ENCODE peak calls at places on chromosomes 1 and 21, in nine cellular contexts. One of them, this sample, is unnamed.

GRCh38 chr1:39833121-39833520 is 44.5 kb upstream of the BMP8B start:
- DNase-seq in stimulated activated CD4-positive, alpha-beta T cell treated with anti-CD3 and anti-CD28 coated beads, Interleukin-15, amount 100 ng/mL, for 24 hours: no peak
- DNase-seq in neural progenitor cell: no peak
- DNase-seq in fibroblast of pulmonary artery: no peak
- DNase-seq in NCI-H1092 treated with DMSO at 0.1 percent for 48 hours: no peak
- DNase-seq in hippocampal formation: no peak
- DNase-seq in AG04449: no peak
- DNase-seq in mammary epithelial cell: no peak
- DNase-seq in HTR-8/SVneo: no peak
- DNase-seq in this sample: no peak

GRCh38 chr1:157403203-157403602 is 149.1 kb downstream of the FCRL5 start:
- DNase-seq in stimulated activated CD4-positive, alpha-beta T cell treated with anti-CD3 and anti-CD28 coated beads, Interleukin-15, amount 100 ng/mL, for 24 hours: no peak
- DNase-seq in neural progenitor cell: peak
- DNase-seq in fibroblast of pulmonary artery: no peak
- DNase-seq in NCI-H1092 treated with DMSO at 0.1 percent for 48 hours: no peak
- DNase-seq in hippocampal formation: no peak
- DNase-seq in AG04449: no peak
- DNase-seq in mammary epithelial cell: peak
- DNase-seq in HTR-8/SVneo: peak
- DNase-seq in this sample: peak

GRCh38 chr21:42845296-42845965 is 33.9 kb downstream of the WDR4 start:
- DNase-seq in stimulated activated CD4-positive, alpha-beta T cell treated with anti-CD3 and anti-CD28 coated beads, Interleukin-15, amount 100 ng/mL, for 24 hours: no peak
- DNase-seq in neural progenitor cell: no peak
- DNase-seq in fibroblast of pulmonary artery: no peak
- DNase-seq in NCI-H1092 treated with DMSO at 0.1 percent for 48 hours: peak
- DNase-seq in hippocampal formation: no peak
- DNase-seq in AG04449: no peak
- DNase-seq in mammary epithelial cell: no peak
- DNase-seq in HTR-8/SVneo: no peak
- DNase-seq in this sample: no peak

GRCh38 chr1:18907021-18907913 is 4.9 kb upstream of the ALDH4A1 start:
- DNase-seq in stimulated activated CD4-positive, alpha-beta T cell treated with anti-CD3 and anti-CD28 coated beads, Interleukin-15, amount 100 ng/mL, for 24 hours: peak
- DNase-seq in neural progenitor cell: peak
- DNase-seq in fibroblast of pulmonary artery: peak
- DNase-seq in NCI-H1092 treated with DMSO at 0.1 percent for 48 hours: peak
- DNase-seq in hippocampal formation: peak
- DNase-seq in AG04449: no peak
- DNase-seq in mammary epithelial cell: no peak
- DNase-seq in HTR-8/SVneo: peak
- DNase-seq in this sample: no peak

GRCh38 chr21:32412998-32413504 is 545 bp downstream of the EVA1C start:
- DNase-seq in stimulated activated CD4-positive, alpha-beta T cell treated with anti-CD3 and anti-CD28 coated beads, Interleukin-15, amount 100 ng/mL, for 24 hours: peak
- DNase-seq in neural progenitor cell: no peak
- DNase-seq in fibroblast of pulmonary artery: peak
- DNase-seq in NCI-H1092 treated with DMSO at 0.1 percent for 48 hours: no peak
- DNase-seq in hippocampal formation: no peak
- DNase-seq in AG04449: no peak
- DNase-seq in mammary epithelial cell: no peak
- DNase-seq in HTR-8/SVneo: no peak
- DNase-seq in this sample: no peak

GRCh38 chr1:105485207-105485606 is 1571.3 kb upstream of the PRMT6 start:
- DNase-seq in stimulated activated CD4-positive, alpha-beta T cell treated with anti-CD3 and anti-CD28 coated beads, Interleukin-15, amount 100 ng/mL, for 24 hours: no peak
- DNase-seq in neural progenitor cell: no peak
- DNase-seq in fibroblast of pulmonary artery: peak
- DNase-seq in NCI-H1092 treated with DMSO at 0.1 percent for 48 hours: no peak
- DNase-seq in hippocampal formation: no peak
- DNase-seq in AG04449: peak
- DNase-seq in mammary epithelial cell: peak
- DNase-seq in HTR-8/SVneo: no peak
- DNase-seq in this sample: no peak

GRCh38 chr1:227004796-227005195 is 64.7 kb downstream of the COQ8A start:
- DNase-seq in stimulated activated CD4-positive, alpha-beta T cell treated with anti-CD3 and anti-CD28 coated beads, Interleukin-15, amount 100 ng/mL, for 24 hours: no peak
- DNase-seq in neural progenitor cell: no peak
- DNase-seq in fibroblast of pulmonary artery: no peak
- DNase-seq in NCI-H1092 treated with DMSO at 0.1 percent for 48 hours: no peak
- DNase-seq in hippocampal formation: no peak
- DNase-seq in AG04449: no peak
- DNase-seq in mammary epithelial cell: no peak
- DNase-seq in HTR-8/SVneo: no peak
- DNase-seq in this sample: no peak

GRCh38 chr1:163168053-163168452 is 34.7 kb downstream of the RGS5 start:
- DNase-seq in stimulated activated CD4-positive, alpha-beta T cell treated with anti-CD3 and anti-CD28 coated beads, Interleukin-15, amount 100 ng/mL, for 24 hours: no peak
- DNase-seq in neural progenitor cell: no peak
- DNase-seq in fibroblast of pulmonary artery: peak
- DNase-seq in NCI-H1092 treated with DMSO at 0.1 percent for 48 hours: no peak
- DNase-seq in hippocampal formation: no peak
- DNase-seq in AG04449: peak
- DNase-seq in mammary epithelial cell: peak
- DNase-seq in HTR-8/SVneo: peak
- DNase-seq in this sample: peak

GRCh38 chr1:213989071-213989739 is 1.4 kb downstream of the PROX1 start:
- DNase-seq in stimulated activated CD4-positive, alpha-beta T cell treated with anti-CD3 and anti-CD28 coated beads, Interleukin-15, amount 100 ng/mL, for 24 hours: no peak
- DNase-seq in neural progenitor cell: peak
- DNase-seq in fibroblast of pulmonary artery: no peak
- DNase-seq in NCI-H1092 treated with DMSO at 0.1 percent for 48 hours: peak
- DNase-seq in hippocampal formation: peak
- DNase-seq in AG04449: no peak
- DNase-seq in mammary epithelial cell: no peak
- DNase-seq in HTR-8/SVneo: no peak
- DNase-seq in this sample: no peak

GRCh38 chr1:96309783-96310182 is 411.8 kb upstream of the PTBP2 start:
- DNase-seq in stimulated activated CD4-positive, alpha-beta T cell treated with anti-CD3 and anti-CD28 coated beads, Interleukin-15, amount 100 ng/mL, for 24 hours: no peak
- DNase-seq in neural progenitor cell: no peak
- DNase-seq in fibroblast of pulmonary artery: peak
- DNase-seq in NCI-H1092 treated with DMSO at 0.1 percent for 48 hours: no peak
- DNase-seq in hippocampal formation: no peak
- DNase-seq in AG04449: peak
- DNase-seq in mammary epithelial cell: peak
- DNase-seq in HTR-8/SVneo: no peak
- DNase-seq in this sample: peak

GRCh38 chr21:27806261-27806660 is 839.4 kb upstream of the ADAMTS5 start:
- DNase-seq in stimulated activated CD4-positive, alpha-beta T cell treated with anti-CD3 and anti-CD28 coated beads, Interleukin-15, amount 100 ng/mL, for 24 hours: no peak
- DNase-seq in neural progenitor cell: no peak
- DNase-seq in fibroblast of pulmonary artery: no peak
- DNase-seq in NCI-H1092 treated with DMSO at 0.1 percent for 48 hours: no peak
- DNase-seq in hippocampal formation: no peak
- DNase-seq in AG04449: no peak
- DNase-seq in mammary epithelial cell: no peak
- DNase-seq in HTR-8/SVneo: peak
- DNase-seq in this sample: no peak

GRCh38 chr1:222454196-222454595 is 93.7 kb downstream of the HHIPL2 start:
- DNase-seq in stimulated activated CD4-positive, alpha-beta T cell treated with anti-CD3 and anti-CD28 coated beads, Interleukin-15, amount 100 ng/mL, for 24 hours: no peak
- DNase-seq in neural progenitor cell: no peak
- DNase-seq in fibroblast of pulmonary artery: no peak
- DNase-seq in NCI-H1092 treated with DMSO at 0.1 percent for 48 hours: no peak
- DNase-seq in hippocampal formation: no peak
- DNase-seq in AG04449: peak
- DNase-seq in mammary epithelial cell: no peak
- DNase-seq in HTR-8/SVneo: no peak
- DNase-seq in this sample: no peak

GRCh38 chr1:85612704-85613361 is 32.3 kb downstream of the CCN1 start:
- DNase-seq in stimulated activated CD4-positive, alpha-beta T cell treated with anti-CD3 and anti-CD28 coated beads, Interleukin-15, amount 100 ng/mL, for 24 hours: no peak
- DNase-seq in neural progenitor cell: peak
- DNase-seq in fibroblast of pulmonary artery: peak
- DNase-seq in NCI-H1092 treated with DMSO at 0.1 percent for 48 hours: no peak
- DNase-seq in hippocampal formation: no peak
- DNase-seq in AG04449: peak
- DNase-seq in mammary epithelial cell: peak
- DNase-seq in HTR-8/SVneo: peak
- DNase-seq in this sample: peak

This sample was measured in NCI-H226.